ENCODE peak calls at places on chromosome 14, in nine cellular contexts. U, P, J, I, E, H, F, W and R are unnamed samples.
A peak's percentile ranks its signal among the peaks of the same experiment; 100 is the strongest.

GRCh38 chr14:28088125-28088524 is 678.5 kb upstream of the FOXG1 start:
- DNase-seq in U (no peak), P (no peak), J (no peak), I (no peak), E (no peak), H (no peak), F (no peak), W (no peak), R (no peak)

GRCh38 chr14:34872822-34873590 is 2.2 kb downstream of the BAZ1A start:
- DNase-seq in U (peak; percentile 64), P (no peak), J (no peak), I (no peak), E (peak; percentile 27), H (no peak), F (no peak), W (no peak), R (no peak)

GRCh38 chr14:53368714-53369191 is 215.6 kb upstream of the DDHD1 start:
- DNase-seq in U (peak; percentile 76), P (no peak), J (no peak), I (no peak), E (no peak), H (no peak), F (peak; percentile 74), W (no peak), R (no peak)

GRCh38 chr14:61147898-61148549 is 133.1 kb downstream of the TMEM30B start:
- DNase-seq in U (peak; percentile 63), P (no peak), J (no peak), I (no peak), E (no peak), H (peak; percentile 58), F (peak; percentile 81), W (no peak), R (no peak)

GRCh38 chr14:61526405-61527312 is 168.7 kb upstream of the HIF1A start:
- DNase-seq in U (no peak), P (peak; percentile 94), J (no peak), I (no peak), E (peak; percentile 55), H (no peak), F (no peak), W (no peak), R (no peak)

GRCh38 chr14:81990312-81990761 is 456.7 kb upstream of the SEL1L start:
- DNase-seq in U (peak; percentile 62), P (peak; percentile 24), J (peak; percentile 40), I (peak; percentile 67), E (peak; percentile 40), H (no peak), F (no peak), W (no peak), R (peak; percentile 73)

GRCh38 chr14:38203929-38204716 is 3.6 kb upstream of the SSTR1 start:
- DNase-seq in U (no peak), P (no peak), J (no peak), I (no peak), E (no peak), H (no peak), F (no peak), W (no peak), R (no peak)

GRCh38 chr14:29810657-29811056 is 117.0 kb downstream of the PRKD1 start:
- DNase-seq in U (peak; percentile 65), P (peak; percentile 18), J (no peak), I (no peak), E (no peak), H (no peak), F (peak; percentile 33), W (no peak), R (no peak)

GRCh38 chr14:92982941-92983340 is 60.0 kb downstream of the CHGA start:
- DNase-seq in U (no peak), P (no peak), J (no peak), I (no peak), E (no peak), H (no peak), F (no peak), W (no peak), R (no peak)

GRCh38 chr14:85223667-85224066 is 306.3 kb upstream of the FLRT2 start:
- DNase-seq in U (no peak), P (no peak), J (no peak), I (no peak), E (no peak), H (no peak), F (no peak), W (no peak), R (no peak)

GRCh38 chr14:24432259-24433131 is 2.7 kb downstream of the KHNYN start:
- DNase-seq in U (no peak), P (no peak), J (no peak), I (no peak), E (no peak), H (no peak), F (no peak), W (peak; percentile 68), R (no peak)

GRCh38 chr14:23406244-23406643 is 1.8 kb downstream of the MYH6 start:
- DNase-seq in U (no peak), P (no peak), J (no peak), I (no peak), E (no peak), H (no peak), F (no peak), W (no peak), R (no peak)

DNA sequence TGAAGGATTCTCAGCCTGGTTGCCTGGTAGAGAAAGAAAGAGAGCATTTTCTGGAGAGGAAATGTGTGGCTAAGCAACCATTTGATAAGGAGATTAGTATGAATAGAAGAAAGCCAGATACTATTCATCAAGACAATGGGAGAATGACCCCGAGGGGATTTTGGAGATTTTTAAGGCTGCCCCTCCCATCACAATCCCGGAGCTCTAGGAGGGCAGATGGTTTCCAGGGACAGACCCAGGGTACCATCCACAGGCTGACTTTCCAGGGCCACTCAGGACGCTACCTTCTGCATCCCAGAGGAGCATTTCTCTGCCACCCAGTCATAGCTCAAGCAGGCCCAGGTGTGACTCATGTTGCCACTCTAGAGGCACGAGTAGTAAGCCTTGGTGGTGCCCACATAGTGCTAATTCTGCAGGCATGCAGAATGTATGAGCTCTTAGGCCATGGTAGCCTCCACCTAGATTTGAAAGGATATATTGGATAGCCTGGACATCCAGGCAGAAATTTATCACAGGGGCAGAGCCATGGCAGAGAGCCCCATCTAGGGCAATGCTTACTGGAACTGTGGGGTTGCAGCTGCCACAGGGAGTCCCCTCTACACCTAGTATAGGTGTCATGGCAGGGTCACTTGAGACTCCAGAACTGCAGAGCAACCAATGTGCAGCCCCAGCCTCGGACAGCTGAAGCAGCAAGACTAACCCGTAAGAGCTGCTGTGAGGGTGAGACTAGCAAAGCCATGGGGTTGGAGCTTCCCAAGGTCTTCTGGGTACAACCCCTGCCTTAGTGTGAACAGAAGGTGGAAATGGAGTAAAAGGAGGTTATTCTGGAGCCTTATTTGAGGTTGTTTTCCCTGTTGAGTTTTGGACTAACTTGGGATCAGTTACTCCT is 366.0 kb downstream of the ZFP36L1 start:
- DNase-seq in U (no peak), P (no peak), J (no peak), I (no peak), E (no peak), H (no peak), F (no peak), W (no peak), R (no peak)
- TF ChIP-seq CTCF in U (no peak), P (no peak), J (no peak), I (no peak), E (no peak), H (no peak), F (no peak), W (no peak), R (no peak)

DNA sequence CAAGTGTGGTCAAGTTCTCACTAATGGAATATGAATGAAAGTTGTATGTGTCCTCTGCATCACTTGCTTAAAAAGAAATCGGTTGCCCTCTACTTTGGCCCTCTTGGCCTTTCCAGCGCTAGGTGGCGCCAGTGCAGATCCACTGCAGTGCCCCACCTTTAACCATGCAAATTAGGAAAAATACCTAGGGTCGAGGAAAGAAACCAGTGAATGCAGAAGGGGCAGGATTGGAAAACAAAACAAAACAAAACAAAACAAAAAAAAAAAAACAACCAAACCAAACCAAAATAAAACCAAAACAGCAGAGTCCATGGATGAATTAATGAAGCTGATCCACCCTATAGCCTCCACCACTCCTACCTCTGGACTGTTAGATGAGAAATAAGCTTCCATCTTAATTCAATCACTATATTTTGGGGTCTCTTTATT is 12.9 kb upstream of the NEMF start:
- DNase-seq in U (peak; percentile 78), P (peak; percentile 64), J (peak; percentile 77), I (peak; percentile 87), E (peak; percentile 91), H (no peak), F (no peak), W (peak; percentile 85), R (peak; percentile 33)
- TF ChIP-seq CTCF in U (peak; percentile 96), P (peak; percentile 56), J (peak; percentile 90), I (peak; percentile 84), E (peak; percentile 95), H (peak; percentile 88), F (peak; percentile 92), W (peak; percentile 81), R (peak; percentile 70)

GRCh38 chr14:104728631-104729030 is 4.6 kb downstream of the ADSS1 start:
- DNase-seq in U (no peak), P (no peak), J (no peak), I (no peak), E (no peak), H (no peak), F (no peak), W (no peak), R (no peak)

GRCh38 chr14:104724407-104724980 is 465 bp downstream of the ADSS1 start:
- DNase-seq in U (no peak), P (peak; percentile 52), J (no peak), I (no peak), E (peak; percentile 63), H (no peak), F (no peak), W (peak; percentile 73), R (no peak)

GRCh38 chr14:104725772-104726548 is 1.9 kb downstream of the ADSS1 start:
- DNase-seq in U (no peak), P (no peak), J (no peak), I (no peak), E (no peak), H (no peak), F (no peak), W (no peak), R (no peak)

GRCh38 chr14:104724981-104725771 is 1.1 kb downstream of the ADSS1 start:
- DNase-seq in U (peak; percentile 27), P (no peak), J (no peak), I (peak; percentile 63), E (no peak), H (no peak), F (no peak), W (no peak), R (no peak)

GRCh38 chr14:104726600-104727451 is 2.8 kb downstream of the ADSS1 start:
- DNase-seq in U (no peak), P (no peak), J (no peak), I (peak; percentile 40), E (no peak), H (no peak), F (no peak), W (no peak), R (no peak)
- TF ChIP-seq CTCF in U (no peak), P (no peak), J (peak; percentile 39), I (no peak), E (no peak), H (peak; percentile 1), F (no peak), W (no peak), R (no peak)

GRCh38 chr14:57712101-57712500 is 153.8 kb downstream of the SLC35F4 start:
- DNase-seq in U (peak; percentile 3), P (no peak), J (no peak), I (no peak), E (no peak), H (no peak), F (no peak), W (no peak), R (no peak)
- TF ChIP-seq CTCF in U (no peak), P (no peak), J (no peak), I (no peak), E (no peak), H (no peak), F (no peak), W (no peak), R (no peak)